ENCODE peak calls at places on chromosome 6, in seven cellular contexts. One of them, this sample, is unnamed.

GRCh38 chr6:169445227-169445626 is 191.6 kb upstream of the THBS2 start:
- DNase-seq in NCI-H460: no peak
- DNase-seq in nephron progenitor cell: no peak
- DNase-seq in AG10803: no peak
- DNase-seq in EL: no peak
- DNase-seq in AG09309: no peak
- DNase-seq in Peyer's patch: no peak
- DNase-seq in this sample: no peak

GRCh38 chr6:107618672-107619071 is 128.8 kb downstream of the SOBP start:
- DNase-seq in NCI-H460: no peak
- DNase-seq in nephron progenitor cell: no peak
- DNase-seq in AG10803: no peak
- DNase-seq in EL: no peak
- DNase-seq in AG09309: no peak
- DNase-seq in Peyer's patch: peak
- DNase-seq in this sample: no peak

GRCh38 chr6:110485461-110485860 is 9.0 kb upstream of the SLC22A16 start:
- DNase-seq in NCI-H460: no peak
- DNase-seq in nephron progenitor cell: no peak
- DNase-seq in AG10803: no peak
- DNase-seq in EL: no peak
- DNase-seq in AG09309: no peak
- DNase-seq in Peyer's patch: no peak
- DNase-seq in this sample: no peak

GRCh38 chr6:26249709-26249958 is 115.4 kb upstream of the BTN3A2 start:
- DNase-seq in NCI-H460: no peak
- DNase-seq in nephron progenitor cell: no peak
- DNase-seq in AG10803: no peak
- DNase-seq in EL: no peak
- DNase-seq in AG09309: no peak
- DNase-seq in Peyer's patch: no peak
- DNase-seq in this sample: peak

GRCh38 chr6:156658186-156658585 is 119.0 kb upstream of the ARID1B start:
- DNase-seq in NCI-H460: no peak
- DNase-seq in nephron progenitor cell: no peak
- DNase-seq in AG10803: peak
- DNase-seq in EL: peak
- DNase-seq in AG09309: peak
- DNase-seq in Peyer's patch: no peak
- DNase-seq in this sample: peak

GRCh38 chr6:132820629-132821381 is 6.4 kb downstream of the RPS12 start:
- DNase-seq in NCI-H460: no peak
- DNase-seq in nephron progenitor cell: no peak
- DNase-seq in AG10803: no peak
- DNase-seq in EL: peak
- DNase-seq in AG09309: no peak
- DNase-seq in Peyer's patch: no peak
- DNase-seq in this sample: peak

GRCh38 chr6:25714765-25715164 is 39.8 kb upstream of the SLC17A4 start:
- DNase-seq in NCI-H460: no peak
- DNase-seq in nephron progenitor cell: no peak
- DNase-seq in AG10803: no peak
- DNase-seq in EL: no peak
- DNase-seq in AG09309: no peak
- DNase-seq in Peyer's patch: no peak
- DNase-seq in this sample: no peak

GRCh38 chr6:151577257-151577656 is 83.4 kb downstream of the CCDC170 start:
- DNase-seq in NCI-H460: no peak
- DNase-seq in nephron progenitor cell: no peak
- DNase-seq in AG10803: no peak
- DNase-seq in EL: no peak
- DNase-seq in AG09309: no peak
- DNase-seq in Peyer's patch: no peak
- DNase-seq in this sample: no peak

GRCh38 chr6:6006428-6007310 is at the start of gene NRN1:
- DNase-seq in NCI-H460: no peak
- DNase-seq in nephron progenitor cell: peak
- DNase-seq in AG10803: peak
- DNase-seq in EL: peak
- DNase-seq in AG09309: no peak
- DNase-seq in Peyer's patch: no peak
- DNase-seq in this sample: peak

GRCh38 chr6:145814501-145815350 is at the start of gene FBXO30:
- DNase-seq in NCI-H460: peak
- DNase-seq in nephron progenitor cell: peak
- DNase-seq in AG10803: peak
- DNase-seq in EL: peak
- DNase-seq in AG09309: peak
- DNase-seq in Peyer's patch: peak
- DNase-seq in this sample: peak

GRCh38 chr6:41546866-41547798 is 951 bp downstream of the FOXP4 start:
- DNase-seq in NCI-H460: no peak
- DNase-seq in nephron progenitor cell: peak
- DNase-seq in AG10803: peak
- DNase-seq in EL: peak
- DNase-seq in AG09309: no peak
- DNase-seq in Peyer's patch: peak
- DNase-seq in this sample: peak

GRCh38 chr6:31900917-31901414 is 920 bp downstream of the ZBTB12 start:
- DNase-seq in NCI-H460: no peak
- DNase-seq in nephron progenitor cell: peak
- DNase-seq in AG10803: no peak
- DNase-seq in EL: no peak
- DNase-seq in AG09309: no peak
- DNase-seq in Peyer's patch: no peak
- DNase-seq in this sample: no peak

GRCh38 chr6:44563397-44563796 is 175.9 kb downstream of the CDC5L start:
- DNase-seq in NCI-H460: no peak
- DNase-seq in nephron progenitor cell: no peak
- DNase-seq in AG10803: no peak
- DNase-seq in EL: no peak
- DNase-seq in AG09309: no peak
- DNase-seq in Peyer's patch: no peak
- DNase-seq in this sample: peak

GRCh38 chr6:34890526-34890910 is 1.5 kb downstream of the ANKS1A start:
- DNase-seq in NCI-H460: no peak
- DNase-seq in nephron progenitor cell: no peak
- DNase-seq in AG10803: no peak
- DNase-seq in EL: peak
- DNase-seq in AG09309: no peak
- DNase-seq in Peyer's patch: no peak
- DNase-seq in this sample: no peak

GRCh38 chr6:104789770-104790190 is 69.9 kb downstream of the HACE1 start:
- DNase-seq in NCI-H460: peak
- DNase-seq in nephron progenitor cell: no peak
- DNase-seq in AG10803: peak
- DNase-seq in EL: peak
- DNase-seq in AG09309: peak
- DNase-seq in Peyer's patch: no peak
- DNase-seq in this sample: peak

GRCh38 chr6:110048221-110048875 is 70.2 kb downstream of the GPR6 start:
- DNase-seq in NCI-H460: no peak
- DNase-seq in nephron progenitor cell: no peak
- DNase-seq in AG10803: peak
- DNase-seq in EL: peak
- DNase-seq in AG09309: no peak
- DNase-seq in Peyer's patch: no peak
- DNase-seq in this sample: no peak

GRCh38 chr6:113526995-113527394 is 330.1 kb upstream of the MARCKS start:
- DNase-seq in NCI-H460: no peak
- DNase-seq in nephron progenitor cell: no peak
- DNase-seq in AG10803: no peak
- DNase-seq in EL: no peak
- DNase-seq in AG09309: no peak
- DNase-seq in Peyer's patch: no peak
- DNase-seq in this sample: no peak

GRCh38 chr6:36697481-36697903 is at the start of gene RAB44:
- DNase-seq in NCI-H460: no peak
- DNase-seq in nephron progenitor cell: no peak
- DNase-seq in AG10803: no peak
- DNase-seq in EL: no peak
- DNase-seq in AG09309: no peak
- DNase-seq in Peyer's patch: no peak
- DNase-seq in this sample: no peak

This sample was measured in astrocyte of the spinal cord.